ENCODE peak calls at places on chromosomes 3 and 15, in seven cellular contexts. A is WTC11; I is B cell; G is CD4-positive, alpha-beta T cell; M is breast epithelium; V is AG04449; D is mammary epithelial cell. X is an unnamed sample.

GRCh38 chr3:16140116-16140893 is 34.2 kb upstream of the GALNT15 start:
- DNase-seq in A (no peak), I (no peak), G (no peak), M (no peak), V (peak), D (peak), X (no peak)

GRCh38 chr3:52527039-52527731 is 6.5 kb downstream of the NT5DC2 start:
- DNase-seq in A (peak), I (no peak), G (no peak), M (peak), V (no peak), D (no peak), X (no peak)

GRCh38 chr3:140186421-140186920 is 251.5 kb downstream of the CLSTN2 start:
- DNase-seq in A (no peak), I (no peak), G (no peak), M (no peak), V (peak), D (peak), X (peak)

GRCh38 chr15:100393008-100393407 is 51.2 kb upstream of the ADAMTS17 start:
- DNase-seq in A (no peak), I (no peak), G (no peak), M (no peak), V (no peak), D (no peak), X (no peak)

GRCh38 chr3:129893616-129894070 is at the start of gene TMCC1:
- DNase-seq in A (peak), I (peak), G (peak), M (peak), V (no peak), D (peak), X (peak)

GRCh38 chr3:4426261-4426781 is 40.7 kb downstream of the SUMF1 start:
- DNase-seq in A (no peak), I (no peak), G (no peak), M (no peak), V (no peak), D (peak), X (no peak)

GRCh38 chr15:73631915-73632669 is 1.1 kb downstream of the NPTN start:
- DNase-seq in A (no peak), I (peak), G (no peak), M (no peak), V (no peak), D (peak), X (no peak)

GRCh38 chr3:157082305-157082981 is 77.5 kb downstream of the CCNL1 start:
- DNase-seq in A (no peak), I (no peak), G (no peak), M (no peak), V (peak), D (peak), X (no peak)

GRCh38 chr3:197286678-197287077 is 11.7 kb downstream of the DLG1 start:
- DNase-seq in A (no peak), I (no peak), G (no peak), M (no peak), V (no peak), D (no peak), X (no peak)

GRCh38 chr3:56928379-56929068 is 126.8 kb upstream of the ARHGEF3 start:
- DNase-seq in A (no peak), I (no peak), G (no peak), M (no peak), V (no peak), D (no peak), X (no peak)

GRCh38 chr3:184339016-184339415 is 1.6 kb downstream of the FAM131A start:
- DNase-seq in A (no peak), I (no peak), G (no peak), M (no peak), V (no peak), D (no peak), X (no peak)

GRCh38 chr15:99168601-99169580 is 64.0 kb downstream of the SYNM start:
- DNase-seq in A (no peak), I (no peak), G (no peak), M (no peak), V (no peak), D (no peak), X (no peak)

GRCh38 chr15:73873889-73874511 is 636 bp downstream of the TBC1D21 start:
- DNase-seq in A (no peak), I (peak), G (no peak), M (no peak), V (peak), D (peak), X (peak)

GRCh38 chr3:23712656-23713559 is 92.8 kb upstream of the UBE2E1 start:
- DNase-seq in A (peak), I (no peak), G (no peak), M (no peak), V (peak), D (peak), X (peak)

GRCh38 chr15:61839541-61839940 is 220.7 kb downstream of the VPS13C start:
- DNase-seq in A (no peak), I (no peak), G (no peak), M (no peak), V (peak), D (peak), X (no peak)

GRCh38 chr15:42079401-42079908 is 14.9 kb downstream of the PLA2G4D start:
- DNase-seq in A (no peak), I (no peak), G (no peak), M (peak), V (no peak), D (no peak), X (no peak)

GRCh38 chr15:42992626-42993025 is 72.0 kb upstream of the TTBK2 start:
- DNase-seq in A (no peak), I (no peak), G (no peak), M (no peak), V (no peak), D (no peak), X (no peak)

GRCh38 chr15:99341786-99342185 is 90.5 kb downstream of the LRRC28 start:
- DNase-seq in A (no peak), I (no peak), G (no peak), M (no peak), V (no peak), D (no peak), X (no peak)

GRCh38 chr3:167651820-167652219 is 1.9 kb downstream of the WDR49 start:
- DNase-seq in A (no peak), I (no peak), G (no peak), M (no peak), V (no peak), D (no peak), X (no peak)

GRCh38 chr3:111758642-111759041 is 100.4 kb upstream of the PHLDB2 start:
- DNase-seq in A (no peak), I (no peak), G (no peak), M (no peak), V (no peak), D (peak), X (no peak)

GRCh38 chr15:52922871-52923270 is 132.7 kb upstream of the ONECUT1 start:
- DNase-seq in A (no peak), I (no peak), G (no peak), M (no peak), V (no peak), D (no peak), X (no peak)

GRCh38 chr3:174598885-174599439 is 260.2 kb upstream of the NAALADL2 start:
- DNase-seq in A (no peak), I (no peak), G (no peak), M (no peak), V (no peak), D (no peak), X (no peak)

GRCh38 chr3:101676219-101676764 is 640 bp downstream of the ZBTB11 start:
- DNase-seq in A (peak), I (peak), G (peak), M (peak), V (peak), D (peak), X (peak)
- TF ChIP-seq CTCF in A (no peak), I (no peak), G (no peak), M (no peak), V (peak), D (peak), X (no peak)

GRCh38 chr3:47852604-47853397 is 49.9 kb downstream of the DHX30 start:
- DNase-seq in A (no peak), I (no peak), G (no peak), M (no peak), V (no peak), D (no peak), X (no peak)
- TF ChIP-seq CTCF in A (no peak), I (no peak), G (no peak), M (no peak), V (no peak), D (no peak), X (no peak)

GRCh38 chr3:43764471-43764870 is 73.7 kb downstream of the ABHD5 start:
- DNase-seq in A (no peak), I (no peak), G (no peak), M (no peak), V (no peak), D (no peak), X (no peak)

GRCh38 chr3:43768594-43768993 is 77.9 kb downstream of the ABHD5 start:
- DNase-seq in A (no peak), I (no peak), G (no peak), M (no peak), V (no peak), D (peak), X (peak)

GRCh38 chr3:43765417-43766030 is 74.8 kb downstream of the ABHD5 start:
- DNase-seq in A (no peak), I (no peak), G (no peak), M (no peak), V (no peak), D (no peak), X (no peak)

GRCh38 chr3:43769097-43769470 is 78.3 kb downstream of the ABHD5 start:
- DNase-seq in A (no peak), I (no peak), G (no peak), M (no peak), V (no peak), D (no peak), X (no peak)

DNA sequence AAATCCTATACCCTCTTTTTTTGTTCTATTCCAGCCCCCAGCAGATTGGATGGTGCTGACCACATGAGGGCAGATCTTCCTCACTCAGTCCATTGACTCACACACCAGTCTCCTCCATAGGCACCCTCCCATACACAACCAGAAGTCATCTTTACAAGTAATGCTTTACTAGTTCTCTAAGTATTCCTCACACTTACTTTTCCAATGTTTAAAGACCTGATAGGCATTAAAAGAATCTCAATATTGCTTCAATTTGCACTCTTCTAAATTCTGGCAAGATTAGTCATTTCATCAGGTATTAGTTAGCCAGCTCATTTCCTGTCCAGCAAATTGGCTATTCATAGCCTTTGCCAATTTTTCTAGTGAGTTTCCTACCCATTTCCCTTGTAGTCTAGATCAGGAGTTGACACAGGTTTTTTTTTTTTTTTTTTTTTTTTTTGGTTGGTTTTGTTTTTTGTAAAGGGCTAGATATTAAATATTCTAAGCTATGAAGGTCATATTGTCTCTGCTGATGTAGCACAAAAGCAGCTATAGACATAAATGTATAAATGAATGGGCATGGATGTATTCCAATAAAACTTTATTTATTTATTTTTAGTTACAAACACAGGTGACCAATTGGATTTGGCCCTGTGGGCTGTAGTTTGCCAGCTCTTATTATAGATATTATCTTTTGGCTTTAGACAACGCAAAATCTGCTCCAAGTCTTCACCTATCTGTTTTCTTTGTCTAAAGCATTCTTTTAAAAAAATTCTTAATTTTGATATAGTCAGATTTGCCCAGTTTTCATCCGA is 76.1 kb downstream of the ABHD5 start:
- DNase-seq in A (no peak), I (no peak), G (no peak), M (no peak), V (peak), D (peak), X (no peak)
- TF ChIP-seq CTCF in A (no peak), I (no peak), G (no peak), M (no peak), V (peak), D (no peak), X (peak)

GRCh38 chr3:105417538-105418289 is 51.0 kb downstream of the ALCAM start:
- DNase-seq in A (no peak), I (no peak), G (no peak), M (no peak), V (no peak), D (peak), X (no peak)
- TF ChIP-seq CTCF in A (no peak), I (no peak), G (no peak), M (no peak), V (no peak), D (no peak), X (no peak)

GRCh38 chr15:63504979-63505841 is 817 bp downstream of the USP3 start:
- DNase-seq in A (peak), I (peak), G (peak), M (peak), V (no peak), D (peak), X (no peak)
- TF ChIP-seq CTCF in A (no peak), I (no peak), G (peak), M (peak), V (peak), D (peak), X (peak)

GRCh38 chr15:74976159-74976558 is 19.2 kb upstream of the SCAMP5 start:
- DNase-seq in A (no peak), I (no peak), G (no peak), M (no peak), V (no peak), D (no peak), X (no peak)
- TF ChIP-seq CTCF in A (no peak), I (no peak), G (no peak), M (no peak), V (no peak), D (peak), X (no peak)

X was measured in AG09319.